ENCODE peak calls at places on chromosomes 4 and X, in four cellular contexts. Q, X, F and J are unnamed samples.

GRCh38 chr4:140790765-140791164 is 34.6 kb upstream of the TBC1D9 start:
- DNase-seq in Q (no peak), X (no peak), F (no peak), J (no peak)

GRCh38 chr4:185849543-185850185 is 37.7 kb upstream of the SORBS2 start:
- DNase-seq in Q (no peak), X (no peak), F (no peak), J (no peak)

GRCh38 chr4:142110136-142110535 is 473.8 kb downstream of the IL15 start:
- DNase-seq in Q (no peak), X (no peak), F (no peak), J (no peak)

GRCh38 chrX:74231625-74232024 is 72.4 kb upstream of the ZCCHC13 start:
- DNase-seq in Q (no peak), X (no peak), F (no peak), J (no peak)

GRCh38 chrX:33969105-33969504 is 163.0 kb downstream of the FAM47A start:
- DNase-seq in Q (no peak), X (no peak), F (no peak), J (no peak)

GRCh38 chr4:113222006-113222405 is 172.6 kb downstream of the ANK2 start:
- DNase-seq in Q (no peak), X (no peak), F (no peak), J (no peak)

GRCh38 chrX:42673411-42673810 is 104.6 kb downstream of the PPP1R2C start:
- DNase-seq in Q (no peak), X (no peak), F (no peak), J (no peak)

GRCh38 chrX:43750248-43750676 is 94.2 kb downstream of the MAOA start:
- DNase-seq in Q (peak; percentile 48), X (peak; percentile 57), F (peak; percentile 31), J (peak; percentile 27)

GRCh38 chrX:103063191-103063845 is 653 bp downstream of the BEX1 start:
- DNase-seq in Q (peak; percentile 78), X (peak; percentile 9), F (no peak), J (peak; percentile 9)

GRCh38 chr4:103137446-103137827 is 37.8 kb upstream of the BDH2 start:
- DNase-seq in Q (no peak), X (no peak), F (no peak), J (no peak)

GRCh38 chr4:174600391-174600790 is 78.1 kb upstream of the HPGD start:
- DNase-seq in Q (no peak), X (no peak), F (no peak), J (no peak)

GRCh38 chr4:74474345-74475099 is 29.6 kb downstream of the AREG start:
- DNase-seq in Q (no peak), X (no peak), F (no peak), J (no peak)
- TF ChIP-seq JUND in Q (no peak), X (no peak), F (no peak), J (no peak)

DNA sequence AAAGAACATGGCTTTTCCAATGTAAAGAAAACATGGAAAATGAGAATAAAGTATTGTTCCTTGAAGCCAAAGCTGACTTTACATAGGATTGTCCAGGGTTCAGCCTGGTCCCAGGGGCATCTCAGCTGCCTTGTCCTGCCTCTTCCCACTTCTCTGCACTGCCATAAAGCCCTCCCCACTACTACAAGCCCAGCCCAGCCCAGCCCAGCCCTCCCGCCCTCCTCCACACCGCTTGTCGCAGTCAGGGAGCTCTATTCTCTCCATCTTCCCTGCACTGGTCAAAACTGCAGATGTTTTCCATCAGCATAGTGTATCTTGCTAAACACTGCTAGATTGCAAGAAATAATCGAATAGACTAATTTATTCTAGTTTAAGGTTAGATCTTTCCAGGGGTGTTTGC is 100.2 kb downstream of the TENM3 start:
- DNase-seq in Q (peak; percentile 33), X (no peak), F (no peak), J (no peak)
- TF ChIP-seq JUND in Q (no peak), X (no peak), F (no peak), J (no peak)

GRCh38 chr4:10731162-10731561 is 46.6 kb upstream of the CLNK start:
- DNase-seq in Q (no peak), X (no peak), F (no peak), J (no peak)
- TF ChIP-seq JUND in Q (no peak), X (no peak), F (no peak), J (no peak)

GRCh38 chrX:30967516-30967915 is 78.5 kb upstream of the TAB3 start:
- DNase-seq in Q (no peak), X (no peak), F (no peak), J (no peak)
- TF ChIP-seq JUND in Q (no peak), X (no peak), F (no peak), J (no peak)

GRCh38 chr4:6873291-6873690 is 36.3 kb upstream of the TBC1D14 start:
- DNase-seq in Q (no peak), X (no peak), F (no peak), J (peak; percentile 37)

GRCh38 chr4:6868386-6868785 is 41.2 kb upstream of the TBC1D14 start:
- DNase-seq in Q (no peak), X (no peak), F (no peak), J (no peak)

GRCh38 chr4:6875431-6875831 is 34.2 kb upstream of the TBC1D14 start:
- DNase-seq in Q (no peak), X (no peak), F (no peak), J (no peak)

GRCh38 chr4:6873792-6874461 is 35.7 kb upstream of the TBC1D14 start:
- DNase-seq in Q (peak; percentile 63), X (peak; percentile 41), F (peak; percentile 51), J (peak; percentile 65)

DNA sequence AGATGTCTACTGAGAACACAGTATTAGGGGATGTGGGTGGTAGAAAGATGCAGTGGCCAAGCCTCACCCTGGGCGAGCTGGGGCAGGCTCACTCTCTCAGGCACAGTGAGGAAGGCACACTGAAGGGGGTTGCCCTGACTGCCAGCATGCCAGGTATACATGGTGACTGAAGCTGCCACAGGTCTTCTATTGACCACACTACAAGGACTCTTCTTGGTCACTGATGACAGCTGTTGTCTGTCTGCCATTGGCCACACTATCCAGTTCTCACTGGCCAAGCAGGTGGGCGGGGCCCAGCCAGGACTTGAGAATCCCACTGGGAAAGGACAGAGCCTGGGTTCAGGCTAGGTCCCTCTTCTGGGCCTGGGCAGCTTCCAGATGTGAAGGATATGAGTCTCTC is 39.7 kb upstream of the TBC1D14 start:
- DNase-seq in Q (no peak), X (no peak), F (no peak), J (no peak)
- TF ChIP-seq JUND in Q (no peak), X (no peak), F (no peak), J (no peak)

GRCh38 chr4:1449475-1449832 is 43.2 kb upstream of the NKX1-1 start:
- DNase-seq in Q (no peak), X (no peak), F (no peak), J (no peak)

GRCh38 chr4:1447676-1448588 is 41.7 kb upstream of the NKX1-1 start:
- DNase-seq in Q (peak; percentile 25), X (no peak), F (no peak), J (no peak)

GRCh38 chr4:1449833-1450741 is 43.8 kb upstream of the NKX1-1 start:
- DNase-seq in Q (peak; percentile 29), X (no peak), F (no peak), J (no peak)

GRCh38 chr4:1446502-1447153 is 40.4 kb upstream of the NKX1-1 start:
- DNase-seq in Q (peak; percentile 7), X (no peak), F (no peak), J (no peak)

GRCh38 chr4:1448589-1449420 is 42.6 kb upstream of the NKX1-1 start:
- DNase-seq in Q (peak; percentile 13), X (no peak), F (no peak), J (no peak)
- TF ChIP-seq JUND in Q (no peak), X (no peak), F (no peak), J (no peak)

GRCh38 chrX:40091691-40092421 is 5.9 kb downstream of the BCOR start:
- DNase-seq in Q (peak; percentile 39), X (no peak), F (no peak), J (no peak)
- TF ChIP-seq JUND in Q (no peak), X (no peak), F (no peak), J (no peak)

DNA sequence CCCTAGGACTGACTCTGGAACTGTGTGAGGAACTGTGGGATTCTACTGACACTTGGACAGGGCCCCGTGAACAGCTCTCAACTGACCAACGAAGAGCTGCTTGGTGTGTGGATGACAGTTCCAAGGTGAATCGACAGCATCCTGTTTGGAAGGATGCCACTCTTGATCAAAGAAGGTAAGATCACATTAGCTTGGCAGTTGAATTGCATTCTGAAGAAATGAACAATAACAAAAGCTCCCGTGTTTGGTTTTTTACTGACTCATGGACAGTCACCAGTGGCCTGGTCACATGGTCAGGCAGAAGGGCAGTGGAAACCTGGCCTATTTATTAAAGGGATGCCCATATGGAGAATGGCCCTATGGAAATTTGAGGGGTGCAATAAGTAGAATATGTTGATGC is 33.1 kb upstream of the GPR34 start:
- DNase-seq in Q (no peak), X (no peak), F (no peak), J (no peak)
- TF ChIP-seq JUND in Q (no peak), X (no peak), F (no peak), J (no peak)